ENCODE peak calls at places on chromosome 7, in seven cellular contexts. One of them, this sample, is unnamed. For H3K27me3, the result is how much of the 10 kb centered on the place peaks cover.

GRCh38 chr7:44196450-44196872 is 4.3 kb upstream of the YKT6 start:
- DNase-seq in NT2/D1: no peak
- DNase-seq in fibroblast of lung: peak
- DNase-seq in IMR-90: peak
- DNase-seq in neural progenitor cell: peak
- DNase-seq in mammary epithelial cell: no peak
- DNase-seq in MM.1S: peak
- DNase-seq in this sample: no peak

GRCh38 chr7:43454936-43455518 is 127.9 kb upstream of the STK17A start:
- DNase-seq in mammary epithelial cell: peak
- DNase-seq in MM.1S: peak
- DNase-seq in NT2/D1: peak
- DNase-seq in neural progenitor cell: peak
- DNase-seq in IMR-90: peak
- DNase-seq in fibroblast of lung: peak
- DNase-seq in this sample: no peak

GRCh38 chr7:76318488-76319353 is 16.2 kb downstream of the HSPB1 start:
- DNase-seq in fibroblast of lung: peak
- DNase-seq in IMR-90: peak
- DNase-seq in NT2/D1: no peak
- DNase-seq in neural progenitor cell: peak
- DNase-seq in MM.1S: peak
- DNase-seq in mammary epithelial cell: peak
- DNase-seq in this sample: no peak

GRCh38 chr7:108335264-108335918 is 120.8 kb downstream of the NRCAM start:
- DNase-seq in mammary epithelial cell: no peak
- DNase-seq in MM.1S: peak
- DNase-seq in neural progenitor cell: no peak
- DNase-seq in fibroblast of lung: peak
- DNase-seq in IMR-90: no peak
- DNase-seq in NT2/D1: no peak
- DNase-seq in this sample: no peak

GRCh38 chr7:13792208-13792607 is 197.3 kb downstream of the ETV1 start:
- DNase-seq in IMR-90: no peak
- DNase-seq in NT2/D1: no peak
- DNase-seq in mammary epithelial cell: no peak
- DNase-seq in fibroblast of lung: no peak
- DNase-seq in MM.1S: no peak
- DNase-seq in neural progenitor cell: no peak
- DNase-seq in this sample: no peak

GRCh38 chr7:137146012-137146455 is 197.5 kb downstream of the PTN start:
- DNase-seq in NT2/D1: no peak
- DNase-seq in IMR-90: peak
- DNase-seq in neural progenitor cell: no peak
- DNase-seq in mammary epithelial cell: peak
- DNase-seq in MM.1S: no peak
- DNase-seq in fibroblast of lung: peak
- DNase-seq in this sample: no peak

GRCh38 chr7:45586748-45587520 is 12.8 kb downstream of the ADCY1 start:
- DNase-seq in NT2/D1: no peak
- DNase-seq in MM.1S: no peak
- DNase-seq in mammary epithelial cell: no peak
- DNase-seq in neural progenitor cell: no peak
- DNase-seq in fibroblast of lung: no peak
- DNase-seq in IMR-90: no peak
- DNase-seq in this sample: no peak

GRCh38 chr7:31151849-31152248 is 99.7 kb downstream of the ADCYAP1R1 start:
- DNase-seq in fibroblast of lung: no peak
- DNase-seq in neural progenitor cell: no peak
- DNase-seq in NT2/D1: no peak
- DNase-seq in mammary epithelial cell: no peak
- DNase-seq in IMR-90: no peak
- DNase-seq in MM.1S: no peak
- DNase-seq in this sample: no peak

GRCh38 chr7:80277434-80278427 is 143.1 kb downstream of the GNAI1 start:
- DNase-seq in mammary epithelial cell: peak
- DNase-seq in NT2/D1: no peak
- DNase-seq in fibroblast of lung: peak
- DNase-seq in MM.1S: no peak
- DNase-seq in neural progenitor cell: no peak
- DNase-seq in IMR-90: peak
- DNase-seq in this sample: peak

GRCh38 chr7:33186187-33186586 is 56.8 kb downstream of the BBS9 start:
- DNase-seq in NT2/D1: peak
- DNase-seq in fibroblast of lung: peak
- DNase-seq in MM.1S: no peak
- DNase-seq in neural progenitor cell: peak
- DNase-seq in mammary epithelial cell: peak
- DNase-seq in IMR-90: peak
- DNase-seq in this sample: no peak

GRCh38 chr7:64887756-64888508 is 15.1 kb upstream of the ZNF273 start:
- DNase-seq in NT2/D1: peak
- DNase-seq in IMR-90: no peak
- DNase-seq in mammary epithelial cell: no peak
- DNase-seq in fibroblast of lung: no peak
- DNase-seq in MM.1S: no peak
- DNase-seq in neural progenitor cell: peak
- DNase-seq in this sample: no peak

GRCh38 chr7:87570178-87570577 is 30.5 kb downstream of the ABCB1 start:
- DNase-seq in IMR-90: peak
- DNase-seq in MM.1S: no peak
- DNase-seq in neural progenitor cell: no peak
- DNase-seq in NT2/D1: no peak
- DNase-seq in fibroblast of lung: peak
- DNase-seq in mammary epithelial cell: peak
- DNase-seq in this sample: peak

GRCh38 chr7:92671502-92672169 is 81.4 kb upstream of the FAM133B start:
- DNase-seq in mammary epithelial cell: peak
- DNase-seq in fibroblast of lung: no peak
- DNase-seq in IMR-90: no peak
- DNase-seq in MM.1S: no peak
- DNase-seq in neural progenitor cell: no peak
- DNase-seq in NT2/D1: no peak
- DNase-seq in this sample: no peak

GRCh38 chr7:66553001-66553400 is 75.7 kb upstream of the KCTD7 start:
- DNase-seq in mammary epithelial cell: no peak
- DNase-seq in NT2/D1: no peak
- DNase-seq in neural progenitor cell: no peak
- DNase-seq in IMR-90: no peak
- DNase-seq in MM.1S: no peak
- DNase-seq in fibroblast of lung: no peak
- DNase-seq in this sample: no peak

GRCh38 chr7:1593091-1593866 is 23.4 kb upstream of the PSMG3 start:
- DNase-seq in NT2/D1: no peak
- DNase-seq in neural progenitor cell: no peak
- DNase-seq in fibroblast of lung: no peak
- DNase-seq in mammary epithelial cell: no peak
- DNase-seq in MM.1S: no peak
- DNase-seq in IMR-90: no peak
- DNase-seq in this sample: no peak

GRCh38 chr7:44891372-44891771 is 6.0 kb upstream of the PURB start:
- DNase-seq in neural progenitor cell: no peak
- DNase-seq in MM.1S: no peak
- DNase-seq in NT2/D1: no peak
- DNase-seq in IMR-90: no peak
- DNase-seq in fibroblast of lung: no peak
- DNase-seq in mammary epithelial cell: no peak
- DNase-seq in this sample: no peak

GRCh38 chr7:1897861-1898627 is 228.0 kb downstream of the ELFN1 start:
- DNase-seq in fibroblast of lung: no peak
- DNase-seq in IMR-90: no peak
- DNase-seq in neural progenitor cell: no peak
- DNase-seq in NT2/D1: no peak
- DNase-seq in mammary epithelial cell: no peak
- DNase-seq in MM.1S: no peak
- DNase-seq in this sample: no peak

GRCh38 chr7:105013818-105014724 is at the start of gene KMT2E:
- DNase-seq in IMR-90: peak
- DNase-seq in neural progenitor cell: peak
- DNase-seq in NT2/D1: peak
- DNase-seq in mammary epithelial cell: peak
- DNase-seq in MM.1S: peak
- DNase-seq in fibroblast of lung: peak
- DNase-seq in this sample: no peak

GRCh38 chr7:37549542-37549941 is 100.9 kb upstream of the ELMO1 start:
- DNase-seq in NT2/D1: no peak
- DNase-seq in neural progenitor cell: no peak
- DNase-seq in mammary epithelial cell: no peak
- DNase-seq in fibroblast of lung: no peak
- DNase-seq in IMR-90: no peak
- DNase-seq in MM.1S: no peak
- DNase-seq in this sample: no peak

GRCh38 chr7:139887895-139888518 is 58.9 kb downstream of the TBXAS1 start:
- DNase-seq in neural progenitor cell: no peak
- DNase-seq in NT2/D1: no peak
- DNase-seq in IMR-90: no peak
- DNase-seq in mammary epithelial cell: no peak
- DNase-seq in fibroblast of lung: no peak
- DNase-seq in MM.1S: no peak
- DNase-seq in this sample: no peak

GRCh38 chr7:5997210-5997808 is 11.5 kb downstream of the PMS2 start:
- DNase-seq in MM.1S: peak
- DNase-seq in fibroblast of lung: peak
- DNase-seq in mammary epithelial cell: peak
- DNase-seq in IMR-90: peak
- DNase-seq in NT2/D1: peak
- DNase-seq in neural progenitor cell: peak
- DNase-seq in this sample: no peak

GRCh38 chr7:149714910-149715471 is 58.4 kb downstream of the ZNF467 start:
- DNase-seq in MM.1S: peak
- DNase-seq in mammary epithelial cell: peak
- DNase-seq in neural progenitor cell: no peak
- DNase-seq in NT2/D1: no peak
- DNase-seq in fibroblast of lung: peak
- DNase-seq in IMR-90: peak
- DNase-seq in this sample: no peak

GRCh38 chr7:84528756-84529479 is 334.3 kb upstream of the SEMA3A start:
- DNase-seq in neural progenitor cell: no peak
- DNase-seq in IMR-90: no peak
- DNase-seq in fibroblast of lung: no peak
- DNase-seq in NT2/D1: no peak
- DNase-seq in mammary epithelial cell: no peak
- DNase-seq in MM.1S: no peak
- DNase-seq in this sample: no peak

GRCh38 chr7:84529480-84530205 is 335.1 kb upstream of the SEMA3A start:
- DNase-seq in neural progenitor cell: no peak
- DNase-seq in fibroblast of lung: peak
- DNase-seq in IMR-90: peak
- DNase-seq in mammary epithelial cell: peak
- DNase-seq in NT2/D1: no peak
- DNase-seq in MM.1S: no peak
- DNase-seq in this sample: peak

DNA sequence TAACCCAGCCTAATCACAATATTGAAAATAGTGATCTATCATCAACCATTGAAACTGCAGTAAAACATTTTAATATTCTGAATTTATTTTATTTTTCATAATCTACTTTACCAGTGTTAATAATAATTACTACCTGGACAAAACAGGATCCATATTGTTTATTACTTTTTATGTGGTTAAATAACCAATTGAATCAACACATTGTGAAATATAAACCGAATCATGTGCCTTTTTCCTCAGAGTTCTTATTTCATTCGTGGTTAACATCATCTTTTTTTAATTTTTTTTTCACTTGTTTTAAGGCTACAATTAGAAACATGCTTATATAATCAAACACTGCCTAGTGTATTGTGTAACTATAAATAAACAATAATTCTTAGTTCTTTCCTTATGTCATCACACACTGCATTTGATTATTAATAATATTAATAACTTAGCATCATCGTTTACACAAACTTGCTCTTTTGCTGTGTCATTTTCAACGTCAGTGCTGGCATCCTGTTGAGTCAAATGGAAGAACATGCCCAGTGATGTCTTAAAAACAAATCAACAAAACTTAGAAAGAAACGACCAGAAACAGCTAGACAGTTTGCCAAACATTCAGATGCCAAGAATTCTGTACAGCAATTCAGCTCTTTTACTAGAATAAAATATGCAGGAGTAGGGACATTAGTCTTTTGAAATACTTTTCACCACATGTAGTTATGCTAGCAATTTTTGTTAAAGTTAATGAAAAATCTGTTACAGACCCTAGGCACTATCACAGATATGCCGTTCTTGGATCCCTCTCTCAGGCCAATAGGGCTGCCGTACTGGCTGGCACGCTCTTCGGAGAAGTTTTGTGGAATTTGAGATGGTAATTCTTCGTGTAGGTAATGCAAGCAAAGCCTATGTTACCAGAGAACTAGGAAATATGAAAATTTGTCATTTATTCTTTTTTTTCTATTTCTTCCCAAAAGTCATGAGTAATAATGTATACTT is 330.4 kb upstream of the SEMA3A start:
- DNase-seq in neural progenitor cell: no peak
- DNase-seq in MM.1S: no peak
- DNase-seq in IMR-90: peak
- DNase-seq in NT2/D1: no peak
- DNase-seq in mammary epithelial cell: peak
- DNase-seq in fibroblast of lung: peak
- DNase-seq in this sample: peak
- H3K9ac ChIP-seq in neural progenitor cell: no peak
- H3K9ac ChIP-seq in MM.1S: no peak
- H3K9ac ChIP-seq in IMR-90: no peak
- H3K9ac ChIP-seq in NT2/D1: no peak
- H3K9ac ChIP-seq in mammary epithelial cell: no peak
- H3K9ac ChIP-seq in fibroblast of lung: no peak
- H3K9ac ChIP-seq in this sample: no peak

GRCh38 chr7:155147172-155147571 is 77.0 kb downstream of the HTR5A start:
- DNase-seq in neural progenitor cell: no peak
- DNase-seq in mammary epithelial cell: no peak
- DNase-seq in fibroblast of lung: no peak
- DNase-seq in NT2/D1: no peak
- DNase-seq in IMR-90: no peak
- DNase-seq in MM.1S: no peak
- DNase-seq in this sample: no peak
- H3K27me3 ChIP-seq in neural progenitor cell: under half
- H3K27me3 ChIP-seq in mammary epithelial cell: under half
- H3K27me3 ChIP-seq in fibroblast of lung: under half
- H3K27me3 ChIP-seq in NT2/D1: under half
- H3K27me3 ChIP-seq in IMR-90: under half
- H3K27me3 ChIP-seq in MM.1S: under half
- H3K27me3 ChIP-seq in this sample: under half

GRCh38 chr7:97982647-97983046 is 7.3 kb downstream of the OCM2 start:
- DNase-seq in fibroblast of lung: no peak
- DNase-seq in MM.1S: no peak
- DNase-seq in NT2/D1: no peak
- DNase-seq in neural progenitor cell: no peak
- DNase-seq in mammary epithelial cell: peak
- DNase-seq in IMR-90: no peak
- DNase-seq in this sample: no peak
- H3K9ac ChIP-seq in fibroblast of lung: no peak
- H3K9ac ChIP-seq in MM.1S: no peak
- H3K9ac ChIP-seq in NT2/D1: no peak
- H3K9ac ChIP-seq in neural progenitor cell: no peak
- H3K9ac ChIP-seq in mammary epithelial cell: no peak
- H3K9ac ChIP-seq in IMR-90: no peak
- H3K9ac ChIP-seq in this sample: no peak

GRCh38 chr7:97003262-97004236 is 1.8 kb upstream of the DLX6 start:
- DNase-seq in neural progenitor cell: peak
- DNase-seq in MM.1S: no peak
- DNase-seq in mammary epithelial cell: no peak
- DNase-seq in fibroblast of lung: no peak
- DNase-seq in NT2/D1: no peak
- DNase-seq in IMR-90: no peak
- DNase-seq in this sample: no peak
- H3K27me3 ChIP-seq in neural progenitor cell: half or more
- H3K27me3 ChIP-seq in MM.1S: under half
- H3K27me3 ChIP-seq in mammary epithelial cell: half or more
- H3K27me3 ChIP-seq in fibroblast of lung: half or more
- H3K27me3 ChIP-seq in NT2/D1: half or more
- H3K27me3 ChIP-seq in IMR-90: half or more
- H3K27me3 ChIP-seq in this sample: half or more